ENCODE peak calls at places on chromosomes 16 and 17, in four cellular contexts. I is sigmoid colon, D is HT-29, Y is heart left ventricle. X is an unnamed sample.

GRCh38 chr16:795580-796229 is 4.8 kb downstream of the GNG13 start:
- DNase-seq in Y (no peak), I (no peak), D (peak), X (no peak)

GRCh38 chr17:71085238-71086033 is 916.1 kb downstream of the KCNJ2 start:
- DNase-seq in Y (no peak), I (no peak), D (peak), X (peak)

GRCh38 chr17:74957935-74958549 is 14.5 kb downstream of the HID1 start:
- DNase-seq in I (peak), D (peak), Y (peak), X (peak)

GRCh38 chr17:81500026-81500425 is 12.6 kb downstream of the ACTG1 start:
- DNase-seq in Y (peak), D (no peak), I (no peak), X (peak)

GRCh38 chr16:67278773-67279295 is 498 bp upstream of the PLEKHG4 start:
- DNase-seq in D (peak), I (no peak), Y (no peak), X (no peak)

GRCh38 chr16:4689091-4689671 is 4.2 kb upstream of the NUDT16L1 start:
- DNase-seq in I (no peak), Y (peak), D (no peak), X (no peak)

GRCh38 chr16:85395913-85396878 is 216.9 kb upstream of the GSE1 start:
- DNase-seq in I (peak), Y (peak), D (no peak), X (no peak)

GRCh38 chr17:27353469-27354050 is 59.6 kb downstream of the WSB1 start:
- DNase-seq in Y (peak), I (peak), D (peak), X (peak)

GRCh38 chr17:46995841-46996571 is 17.0 kb upstream of the RPRML start:
- DNase-seq in I (no peak), D (no peak), Y (no peak), X (no peak)

GRCh38 chr17:65807361-65807760 is 245.9 kb upstream of the AXIN2 start:
- DNase-seq in Y (no peak), D (no peak), I (no peak), X (no peak)

GRCh38 chr16:49644143-49644460 is 211.8 kb downstream of the ZNF423 start:
- DNase-seq in I (no peak), Y (no peak), D (peak), X (no peak)

GRCh38 chr16:13038591-13038990 is 137.2 kb downstream of the SHISA9 start:
- DNase-seq in I (no peak), Y (no peak), D (no peak), X (no peak)

GRCh38 chr16:58500329-58501241 is 642 bp downstream of the NDRG4 start:
- DNase-seq in I (peak), D (no peak), Y (no peak), X (no peak)

GRCh38 chr17:57860414-57860999 is 10.7 kb upstream of the MRPS23 start:
- DNase-seq in D (no peak), Y (no peak), I (no peak), X (no peak)

X was measured in SJCRH30.